ENCODE peak calls at places on chromosomes 13 and 19, in five cellular contexts. One of them, this sample, is unnamed.

GRCh38 chr13:109481046-109481445 is 305.3 kb downstream of the IRS2 start:
- DNase-seq in GM12878: no peak
- DNase-seq in HepG2: no peak
- DNase-seq in K562: no peak
- DNase-seq in H1: no peak
- DNase-seq in this sample: no peak

GRCh38 chr19:14694867-14695266 is 5.0 kb downstream of the ZNF333 start:
- DNase-seq in GM12878: no peak
- DNase-seq in HepG2: no peak
- DNase-seq in K562: no peak
- DNase-seq in H1: no peak
- DNase-seq in this sample: no peak

GRCh38 chr19:4083677-4084546 is 17.2 kb upstream of the ZBTB7A start:
- DNase-seq in GM12878: no peak
- DNase-seq in HepG2: no peak
- DNase-seq in K562: no peak
- DNase-seq in H1: no peak
- DNase-seq in this sample: no peak

GRCh38 chr13:28753208-28753892 is 34.6 kb upstream of the SLC46A3 start:
- DNase-seq in GM12878: no peak
- DNase-seq in HepG2: peak; percentile 75
- DNase-seq in K562: no peak
- DNase-seq in H1: no peak
- DNase-seq in this sample: peak; percentile 76

GRCh38 chr19:7257148-7258041 is 36.8 kb downstream of the INSR start:
- DNase-seq in GM12878: no peak
- DNase-seq in HepG2: peak; percentile 68
- DNase-seq in K562: peak; percentile 24
- DNase-seq in H1: no peak
- DNase-seq in this sample: peak; percentile 72

GRCh38 chr13:50437252-50437651 is 406.2 kb downstream of the DLEU7 start:
- DNase-seq in GM12878: no peak
- DNase-seq in HepG2: no peak
- DNase-seq in K562: no peak
- DNase-seq in H1: no peak
- DNase-seq in this sample: no peak

GRCh38 chr19:7928741-7929701 is 3.1 kb upstream of the CTXN1 start:
- DNase-seq in GM12878: no peak
- DNase-seq in HepG2: peak; percentile 53
- DNase-seq in K562: peak; percentile 72
- DNase-seq in H1: no peak
- DNase-seq in this sample: no peak

GRCh38 chr13:104043184-104043583 is 977.0 kb upstream of the SLC10A2 start:
- DNase-seq in GM12878: no peak
- DNase-seq in HepG2: no peak
- DNase-seq in K562: no peak
- DNase-seq in H1: no peak
- DNase-seq in this sample: no peak

GRCh38 chr19:49338023-49338677 is 2.9 kb downstream of the CD37 start:
- DNase-seq in GM12878: no peak
- DNase-seq in HepG2: no peak
- DNase-seq in K562: no peak
- DNase-seq in H1: no peak
- DNase-seq in this sample: no peak

GRCh38 chr13:21541980-21542379 is 62.0 kb downstream of the MICU2 start:
- DNase-seq in GM12878: no peak
- DNase-seq in HepG2: no peak
- DNase-seq in K562: no peak
- DNase-seq in H1: no peak
- DNase-seq in this sample: no peak

GRCh38 chr19:49064768-49065611 is at the start of gene NTF4:
- DNase-seq in GM12878: no peak
- DNase-seq in HepG2: peak; percentile 20
- DNase-seq in K562: peak; percentile 74
- DNase-seq in H1: no peak
- DNase-seq in this sample: no peak

GRCh38 chr13:32837973-32838940 is 178.0 kb upstream of the KL start:
- DNase-seq in GM12878: no peak
- DNase-seq in HepG2: no peak
- DNase-seq in K562: no peak
- DNase-seq in H1: no peak
- DNase-seq in this sample: no peak

GRCh38 chr13:99859178-99860177 is 112.1 kb downstream of the ZIC5 start:
- DNase-seq in GM12878: peak; percentile 41
- DNase-seq in HepG2: no peak
- DNase-seq in K562: no peak
- DNase-seq in H1: no peak
- DNase-seq in this sample: no peak

GRCh38 chr19:52987221-52987620 is 24.5 kb upstream of the ZNF816 start:
- DNase-seq in GM12878: no peak
- DNase-seq in HepG2: no peak
- DNase-seq in K562: no peak
- DNase-seq in H1: no peak
- DNase-seq in this sample: no peak

GRCh38 chr19:39310558-39311311 is 9.9 kb downstream of the LRFN1 start:
- DNase-seq in GM12878: no peak
- DNase-seq in HepG2: no peak
- DNase-seq in K562: peak; percentile 90
- DNase-seq in H1: no peak
- DNase-seq in this sample: no peak

GRCh38 chr19:2084993-2085720 is 11.0 kb downstream of the MOB3A start:
- DNase-seq in GM12878: peak; percentile 96
- DNase-seq in HepG2: no peak
- DNase-seq in K562: no peak
- DNase-seq in H1: no peak
- DNase-seq in this sample: no peak

GRCh38 chr19:22882797-22883196 is 50.7 kb downstream of the ZNF723 start:
- DNase-seq in GM12878: no peak
- DNase-seq in HepG2: peak; percentile 15
- DNase-seq in K562: no peak
- DNase-seq in H1: no peak
- DNase-seq in this sample: peak; percentile 3

GRCh38 chr19:9061879-9062278 is 25.0 kb upstream of the OR1M1 start:
- DNase-seq in GM12878: no peak
- DNase-seq in HepG2: no peak
- DNase-seq in K562: no peak
- DNase-seq in H1: no peak
- DNase-seq in this sample: no peak

GRCh38 chr13:99320693-99321481 is 13.7 kb upstream of the GPR183 start:
- DNase-seq in GM12878: no peak
- DNase-seq in HepG2: no peak
- DNase-seq in K562: no peak
- DNase-seq in H1: no peak
- DNase-seq in this sample: peak; percentile 68

GRCh38 chr13:21675095-21676007 is 4.5 kb downstream of the FGF9 start:
- DNase-seq in GM12878: no peak
- DNase-seq in HepG2: no peak
- DNase-seq in K562: no peak
- DNase-seq in H1: no peak
- DNase-seq in this sample: no peak

GRCh38 chr19:35264281-35265125 is 4.3 kb upstream of the USF2 start:
- DNase-seq in GM12878: no peak
- DNase-seq in HepG2: no peak
- DNase-seq in K562: no peak
- DNase-seq in H1: no peak
- DNase-seq in this sample: no peak

GRCh38 chr19:30421571-30421970 is 49.4 kb downstream of the ZNF536 start:
- DNase-seq in GM12878: no peak
- DNase-seq in HepG2: no peak
- DNase-seq in K562: no peak
- DNase-seq in H1: no peak
- DNase-seq in this sample: no peak

GRCh38 chr19:41327076-41327475 is 17.1 kb downstream of the CCDC97 start:
- DNase-seq in GM12878: no peak
- DNase-seq in HepG2: no peak
- DNase-seq in K562: no peak
- DNase-seq in H1: no peak
- DNase-seq in this sample: no peak

GRCh38 chr19:41325947-41326706 is 16.2 kb downstream of the CCDC97 start:
- DNase-seq in GM12878: no peak
- DNase-seq in HepG2: peak; percentile 56
- DNase-seq in K562: no peak
- DNase-seq in H1: no peak
- DNase-seq in this sample: no peak

GRCh38 chr19:41328157-41328817 is 18.3 kb downstream of the CCDC97 start:
- DNase-seq in GM12878: no peak
- DNase-seq in HepG2: no peak
- DNase-seq in K562: no peak
- DNase-seq in H1: no peak
- DNase-seq in this sample: no peak

GRCh38 chr19:41328818-41329220 is 18.8 kb downstream of the CCDC97 start:
- DNase-seq in GM12878: no peak
- DNase-seq in HepG2: no peak
- DNase-seq in K562: no peak
- DNase-seq in H1: no peak
- DNase-seq in this sample: no peak

DNA sequence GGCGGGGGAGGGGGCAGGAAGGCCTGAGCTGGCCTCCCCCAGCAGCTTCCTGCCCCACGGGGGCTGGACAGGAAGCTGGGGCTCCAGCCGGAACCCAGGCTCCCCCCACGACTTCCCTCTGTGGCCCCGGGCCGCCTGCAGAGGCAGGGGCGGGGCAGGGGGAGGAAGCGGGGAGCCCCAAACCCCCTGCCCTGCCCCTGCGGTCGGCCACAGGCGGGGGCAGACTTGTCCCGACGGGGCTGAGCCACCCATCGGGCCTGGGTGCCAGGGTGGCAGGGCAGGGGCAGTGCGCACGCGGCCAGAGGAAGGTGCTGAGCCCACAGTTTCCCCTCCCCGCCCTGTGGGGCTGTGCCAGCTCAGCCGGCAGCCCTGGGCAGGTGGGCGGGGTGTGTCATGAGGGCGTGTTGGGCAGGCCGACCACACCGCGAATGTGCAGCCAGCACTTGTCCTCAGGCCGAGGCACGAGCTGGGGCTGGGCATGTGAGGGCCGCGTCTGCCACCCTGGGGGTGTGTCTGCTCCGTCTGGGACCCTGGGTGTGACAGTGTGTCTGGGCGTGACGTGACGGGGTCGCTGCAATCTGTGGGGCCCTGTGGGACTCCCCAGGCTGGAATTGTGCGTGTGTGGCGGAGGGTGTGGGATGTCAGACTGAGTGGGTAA is 17.7 kb downstream of the CCDC97 start:
- DNase-seq in GM12878: no peak
- DNase-seq in HepG2: no peak
- DNase-seq in K562: peak; percentile 40
- DNase-seq in H1: no peak
- DNase-seq in this sample: no peak
- TF ChIP-seq POLR2A in GM12878: peak; percentile 78
- TF ChIP-seq POLR2A in HepG2: no peak
- TF ChIP-seq POLR2A in K562: no peak
- TF ChIP-seq POLR2A in H1: no peak
- TF ChIP-seq POLR2A in this sample: no peak

DNA sequence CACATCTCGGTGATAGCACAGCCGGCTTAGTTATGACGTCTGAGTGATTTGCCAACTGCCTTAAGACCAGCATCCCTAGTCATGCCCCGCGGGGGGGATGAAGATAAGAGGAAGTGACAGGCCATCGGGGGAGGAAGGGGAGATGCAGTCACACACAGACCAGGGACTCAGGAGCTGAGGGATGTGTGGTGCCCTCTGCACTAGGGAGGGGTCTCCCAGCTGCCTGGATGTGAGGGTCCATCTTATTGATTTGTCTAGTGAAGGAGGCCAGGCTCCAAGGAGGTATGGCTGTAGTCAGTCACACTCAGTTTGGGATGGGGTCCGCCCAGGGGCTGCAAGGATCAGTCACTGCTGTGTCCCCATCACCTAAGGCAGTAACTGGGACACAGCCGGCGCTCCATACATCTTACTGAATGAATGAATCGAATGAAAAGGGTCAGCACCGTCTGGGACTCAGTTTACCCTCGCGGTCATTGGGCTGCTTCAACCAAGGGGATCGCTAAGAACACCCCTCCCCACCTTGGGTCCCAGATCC is 19.3 kb upstream of the ERCC1 start:
- DNase-seq in GM12878: no peak
- DNase-seq in HepG2: no peak
- DNase-seq in K562: peak; percentile 62
- DNase-seq in H1: no peak
- DNase-seq in this sample: no peak
- TF ChIP-seq ZNF274 in GM12878: no peak
- TF ChIP-seq ZNF274 in HepG2: no peak
- TF ChIP-seq ZNF274 in K562: no peak
- TF ChIP-seq ZNF274 in H1: no peak
- TF ChIP-seq ZNF274 in this sample: no peak

GRCh38 chr13:94968040-94968756 is 255.9 kb upstream of the SOX21 start:
- DNase-seq in GM12878: no peak
- DNase-seq in HepG2: no peak
- DNase-seq in K562: no peak
- DNase-seq in H1: no peak
- DNase-seq in this sample: no peak
- H3K27me3 ChIP-seq in GM12878: no peaks in the 10 kb centered on the region
- H3K27me3 ChIP-seq in HepG2: peaks cover 55% of the 10 kb centered on the region
- H3K27me3 ChIP-seq in K562: no peaks in the 10 kb centered on the region
- H3K27me3 ChIP-seq in H1: no peaks in the 10 kb centered on the region
- H3K27me3 ChIP-seq in this sample: peaks cover 75% of the 10 kb centered on the region

GRCh38 chr19:10333758-10334339 is 520 bp upstream of the RAVER1 start:
- DNase-seq in GM12878: no peak
- DNase-seq in HepG2: no peak
- DNase-seq in K562: no peak
- DNase-seq in H1: no peak
- DNase-seq in this sample: no peak

GRCh38 chr19:10335149-10336053 is 2.1 kb upstream of the RAVER1 start:
- DNase-seq in GM12878: no peak
- DNase-seq in HepG2: no peak
- DNase-seq in K562: no peak
- DNase-seq in H1: no peak
- DNase-seq in this sample: no peak

GRCh38 chr19:10332158-10332964 is 968 bp downstream of the RAVER1 start:
- DNase-seq in GM12878: no peak
- DNase-seq in HepG2: peak; percentile 71
- DNase-seq in K562: peak; percentile 24
- DNase-seq in H1: no peak
- DNase-seq in this sample: no peak

GRCh38 chr19:10334340-10335148 is 1.2 kb upstream of the RAVER1 start:
- DNase-seq in GM12878: no peak
- DNase-seq in HepG2: peak; percentile 93
- DNase-seq in K562: peak; percentile 95
- DNase-seq in H1: peak; percentile 70
- DNase-seq in this sample: peak; percentile 93

GRCh38 chr19:10332965-10333757 is at the start of gene RAVER1:
- DNase-seq in GM12878: peak; percentile 87
- DNase-seq in HepG2: peak; percentile 91
- DNase-seq in K562: peak; percentile 98
- DNase-seq in H1: peak; percentile 84
- DNase-seq in this sample: peak; percentile 92
- TF ChIP-seq POLR2A in GM12878: peak; percentile 96
- TF ChIP-seq POLR2A in HepG2: peak; percentile 75
- TF ChIP-seq POLR2A in K562: peak; percentile 98
- TF ChIP-seq POLR2A in H1: no peak
- TF ChIP-seq POLR2A in this sample: peak; percentile 82

This sample was measured in HCT116.